ENCODE peak calls at places on chromosomes 12 and 14, in five cellular contexts. One of them, this sample, is unnamed.

GRCh38 chr12:68317047-68317667 is 15.0 kb downstream of the MDM1 start:
- DNase-seq in activated CD4-positive, alpha-beta T cell treated with anti-CD3 and anti-CD28 coated beads for 1 hour: no peak
- DNase-seq in stimulated activated CD8-positive, alpha-beta memory T cell treated with anti-CD3 and anti-CD28 coated beads, Interleukin-7, amount 100 ng/mL, for 1 hour: no peak
- DNase-seq in HFF-Myc: no peak
- DNase-seq in iris pigment epithelial cell: peak
- DNase-seq in this sample: peak

GRCh38 chr12:100219328-100220109 is 18.9 kb downstream of the ACTR6 start:
- DNase-seq in activated CD4-positive, alpha-beta T cell treated with anti-CD3 and anti-CD28 coated beads for 1 hour: no peak
- DNase-seq in HFF-Myc: no peak
- DNase-seq in stimulated activated CD8-positive, alpha-beta memory T cell treated with anti-CD3 and anti-CD28 coated beads, Interleukin-7, amount 100 ng/mL, for 1 hour: no peak
- DNase-seq in iris pigment epithelial cell: no peak
- DNase-seq in this sample: no peak

GRCh38 chr14:36505193-36505815 is 14.7 kb downstream of the NKX2-1 start:
- DNase-seq in stimulated activated CD8-positive, alpha-beta memory T cell treated with anti-CD3 and anti-CD28 coated beads, Interleukin-7, amount 100 ng/mL, for 1 hour: no peak
- DNase-seq in activated CD4-positive, alpha-beta T cell treated with anti-CD3 and anti-CD28 coated beads for 1 hour: no peak
- DNase-seq in iris pigment epithelial cell: no peak
- DNase-seq in HFF-Myc: no peak
- DNase-seq in this sample: no peak

GRCh38 chr12:4586500-4586899 is 24.5 kb downstream of the DYRK4 start:
- DNase-seq in stimulated activated CD8-positive, alpha-beta memory T cell treated with anti-CD3 and anti-CD28 coated beads, Interleukin-7, amount 100 ng/mL, for 1 hour: no peak
- DNase-seq in activated CD4-positive, alpha-beta T cell treated with anti-CD3 and anti-CD28 coated beads for 1 hour: no peak
- DNase-seq in iris pigment epithelial cell: no peak
- DNase-seq in HFF-Myc: no peak
- DNase-seq in this sample: no peak

GRCh38 chr14:50830044-50830931 is 674 bp downstream of the NIN start:
- DNase-seq in HFF-Myc: no peak
- DNase-seq in activated CD4-positive, alpha-beta T cell treated with anti-CD3 and anti-CD28 coated beads for 1 hour: peak
- DNase-seq in iris pigment epithelial cell: peak
- DNase-seq in stimulated activated CD8-positive, alpha-beta memory T cell treated with anti-CD3 and anti-CD28 coated beads, Interleukin-7, amount 100 ng/mL, for 1 hour: peak
- DNase-seq in this sample: peak

GRCh38 chr12:60689137-60689536 is 1093.3 kb downstream of the SLC16A7 start:
- DNase-seq in iris pigment epithelial cell: no peak
- DNase-seq in stimulated activated CD8-positive, alpha-beta memory T cell treated with anti-CD3 and anti-CD28 coated beads, Interleukin-7, amount 100 ng/mL, for 1 hour: no peak
- DNase-seq in activated CD4-positive, alpha-beta T cell treated with anti-CD3 and anti-CD28 coated beads for 1 hour: no peak
- DNase-seq in HFF-Myc: no peak
- DNase-seq in this sample: peak

GRCh38 chr14:44529026-44529425 is 21.9 kb upstream of the FSCB start:
- DNase-seq in HFF-Myc: no peak
- DNase-seq in stimulated activated CD8-positive, alpha-beta memory T cell treated with anti-CD3 and anti-CD28 coated beads, Interleukin-7, amount 100 ng/mL, for 1 hour: no peak
- DNase-seq in activated CD4-positive, alpha-beta T cell treated with anti-CD3 and anti-CD28 coated beads for 1 hour: no peak
- DNase-seq in iris pigment epithelial cell: no peak
- DNase-seq in this sample: no peak

GRCh38 chr12:14384783-14385638 is 19.5 kb downstream of the ATF7IP start:
- DNase-seq in iris pigment epithelial cell: peak
- DNase-seq in activated CD4-positive, alpha-beta T cell treated with anti-CD3 and anti-CD28 coated beads for 1 hour: peak
- DNase-seq in stimulated activated CD8-positive, alpha-beta memory T cell treated with anti-CD3 and anti-CD28 coated beads, Interleukin-7, amount 100 ng/mL, for 1 hour: no peak
- DNase-seq in HFF-Myc: peak
- DNase-seq in this sample: peak

GRCh38 chr12:105083041-105083440 is 1.2 kb downstream of the ALDH1L2 start:
- DNase-seq in HFF-Myc: no peak
- DNase-seq in iris pigment epithelial cell: no peak
- DNase-seq in activated CD4-positive, alpha-beta T cell treated with anti-CD3 and anti-CD28 coated beads for 1 hour: no peak
- DNase-seq in stimulated activated CD8-positive, alpha-beta memory T cell treated with anti-CD3 and anti-CD28 coated beads, Interleukin-7, amount 100 ng/mL, for 1 hour: no peak
- DNase-seq in this sample: no peak

GRCh38 chr12:49019435-49020317 is 1.1 kb upstream of the PRKAG1 start:
- DNase-seq in HFF-Myc: no peak
- DNase-seq in activated CD4-positive, alpha-beta T cell treated with anti-CD3 and anti-CD28 coated beads for 1 hour: no peak
- DNase-seq in stimulated activated CD8-positive, alpha-beta memory T cell treated with anti-CD3 and anti-CD28 coated beads, Interleukin-7, amount 100 ng/mL, for 1 hour: no peak
- DNase-seq in iris pigment epithelial cell: peak
- DNase-seq in this sample: peak

GRCh38 chr12:131134523-131135310 is 181.0 kb downstream of the ADGRD1 start:
- DNase-seq in iris pigment epithelial cell: no peak
- DNase-seq in HFF-Myc: no peak
- DNase-seq in activated CD4-positive, alpha-beta T cell treated with anti-CD3 and anti-CD28 coated beads for 1 hour: no peak
- DNase-seq in stimulated activated CD8-positive, alpha-beta memory T cell treated with anti-CD3 and anti-CD28 coated beads, Interleukin-7, amount 100 ng/mL, for 1 hour: no peak
- DNase-seq in this sample: no peak

GRCh38 chr12:113088971-113089756 is 32.6 kb downstream of the DTX1 start:
- DNase-seq in HFF-Myc: no peak
- DNase-seq in iris pigment epithelial cell: no peak
- DNase-seq in activated CD4-positive, alpha-beta T cell treated with anti-CD3 and anti-CD28 coated beads for 1 hour: peak
- DNase-seq in stimulated activated CD8-positive, alpha-beta memory T cell treated with anti-CD3 and anti-CD28 coated beads, Interleukin-7, amount 100 ng/mL, for 1 hour: no peak
- DNase-seq in this sample: no peak

GRCh38 chr14:81727243-81727642 is 193.6 kb upstream of the SEL1L start:
- DNase-seq in HFF-Myc: no peak
- DNase-seq in stimulated activated CD8-positive, alpha-beta memory T cell treated with anti-CD3 and anti-CD28 coated beads, Interleukin-7, amount 100 ng/mL, for 1 hour: no peak
- DNase-seq in activated CD4-positive, alpha-beta T cell treated with anti-CD3 and anti-CD28 coated beads for 1 hour: no peak
- DNase-seq in iris pigment epithelial cell: peak
- DNase-seq in this sample: peak

GRCh38 chr12:64806593-64806992 is 17.9 kb upstream of the TBC1D30 start:
- DNase-seq in stimulated activated CD8-positive, alpha-beta memory T cell treated with anti-CD3 and anti-CD28 coated beads, Interleukin-7, amount 100 ng/mL, for 1 hour: no peak
- DNase-seq in activated CD4-positive, alpha-beta T cell treated with anti-CD3 and anti-CD28 coated beads for 1 hour: no peak
- DNase-seq in HFF-Myc: peak
- DNase-seq in iris pigment epithelial cell: peak
- DNase-seq in this sample: peak

GRCh38 chr12:15244926-15245325 is 23.7 kb upstream of the RERG start:
- DNase-seq in HFF-Myc: no peak
- DNase-seq in activated CD4-positive, alpha-beta T cell treated with anti-CD3 and anti-CD28 coated beads for 1 hour: no peak
- DNase-seq in iris pigment epithelial cell: no peak
- DNase-seq in stimulated activated CD8-positive, alpha-beta memory T cell treated with anti-CD3 and anti-CD28 coated beads, Interleukin-7, amount 100 ng/mL, for 1 hour: no peak
- DNase-seq in this sample: no peak

GRCh38 chr12:15928870-15929571 is 17.9 kb downstream of the DERA start:
- DNase-seq in HFF-Myc: no peak
- DNase-seq in iris pigment epithelial cell: peak
- DNase-seq in stimulated activated CD8-positive, alpha-beta memory T cell treated with anti-CD3 and anti-CD28 coated beads, Interleukin-7, amount 100 ng/mL, for 1 hour: no peak
- DNase-seq in activated CD4-positive, alpha-beta T cell treated with anti-CD3 and anti-CD28 coated beads for 1 hour: no peak
- DNase-seq in this sample: no peak

GRCh38 chr12:67155863-67156262 is 113.3 kb upstream of the CAND1 start:
- DNase-seq in HFF-Myc: no peak
- DNase-seq in activated CD4-positive, alpha-beta T cell treated with anti-CD3 and anti-CD28 coated beads for 1 hour: no peak
- DNase-seq in stimulated activated CD8-positive, alpha-beta memory T cell treated with anti-CD3 and anti-CD28 coated beads, Interleukin-7, amount 100 ng/mL, for 1 hour: no peak
- DNase-seq in iris pigment epithelial cell: peak
- DNase-seq in this sample: peak